ENCODE peak calls at places on chromosomes 12 and 14, in five cellular contexts. One of them, this sample, is unnamed.

GRCh38 chr12:25670076-25671055 is 117.3 kb upstream of the LMNTD1 start:
- DNase-seq in adrenal gland: no peak
- DNase-seq in fibroblast of lung: peak
- DNase-seq in astrocyte of the spinal cord: no peak
- DNase-seq in tibial nerve: no peak
- DNase-seq in this sample: no peak

GRCh38 chr14:92962831-92963095 is 39.8 kb downstream of the CHGA start:
- DNase-seq in adrenal gland: no peak
- DNase-seq in fibroblast of lung: no peak
- DNase-seq in astrocyte of the spinal cord: no peak
- DNase-seq in tibial nerve: no peak
- DNase-seq in this sample: no peak

GRCh38 chr12:89571481-89572190 is 45.8 kb upstream of the POC1B start:
- DNase-seq in adrenal gland: no peak
- DNase-seq in fibroblast of lung: peak
- DNase-seq in astrocyte of the spinal cord: peak
- DNase-seq in tibial nerve: no peak
- DNase-seq in this sample: peak

GRCh38 chr12:60174914-60175313 is 579.1 kb downstream of the SLC16A7 start:
- DNase-seq in adrenal gland: no peak
- DNase-seq in fibroblast of lung: peak
- DNase-seq in astrocyte of the spinal cord: no peak
- DNase-seq in tibial nerve: no peak
- DNase-seq in this sample: no peak

GRCh38 chr14:58151264-58151700 is 731 bp downstream of the ARMH4 start:
- DNase-seq in adrenal gland: no peak
- DNase-seq in fibroblast of lung: no peak
- DNase-seq in astrocyte of the spinal cord: peak
- DNase-seq in tibial nerve: no peak
- DNase-seq in this sample: no peak

GRCh38 chr14:32039401-32039800 is 37.7 kb upstream of the ARHGAP5 start:
- DNase-seq in adrenal gland: no peak
- DNase-seq in fibroblast of lung: no peak
- DNase-seq in astrocyte of the spinal cord: no peak
- DNase-seq in tibial nerve: no peak
- DNase-seq in this sample: no peak

GRCh38 chr14:63899953-63900352 is 47.1 kb downstream of the SYNE2 start:
- DNase-seq in adrenal gland: no peak
- DNase-seq in fibroblast of lung: no peak
- DNase-seq in astrocyte of the spinal cord: no peak
- DNase-seq in tibial nerve: no peak
- DNase-seq in this sample: no peak

GRCh38 chr12:113882690-113883089 is 83.4 kb downstream of the RBM19 start:
- DNase-seq in adrenal gland: no peak
- DNase-seq in fibroblast of lung: no peak
- DNase-seq in astrocyte of the spinal cord: no peak
- DNase-seq in tibial nerve: no peak
- DNase-seq in this sample: no peak

GRCh38 chr14:64682173-64682710 is 22.0 kb upstream of the PLEKHG3 start:
- DNase-seq in adrenal gland: peak
- DNase-seq in fibroblast of lung: peak
- DNase-seq in astrocyte of the spinal cord: peak
- DNase-seq in tibial nerve: peak
- DNase-seq in this sample: no peak

GRCh38 chr12:45076417-45077031 is 25.6 kb upstream of the DBX2 start:
- DNase-seq in adrenal gland: no peak
- DNase-seq in fibroblast of lung: no peak
- DNase-seq in astrocyte of the spinal cord: no peak
- DNase-seq in tibial nerve: no peak
- DNase-seq in this sample: no peak
- H3K4me3 ChIP-seq in adrenal gland: no peak
- H3K4me3 ChIP-seq in fibroblast of lung: no peak
- H3K4me3 ChIP-seq in astrocyte of the spinal cord: no peak
- H3K4me3 ChIP-seq in tibial nerve: no peak
- H3K4me3 ChIP-seq in this sample: no peak

GRCh38 chr12:3667485-3667884 is 85.4 kb downstream of the CRACR2A start:
- DNase-seq in adrenal gland: no peak
- DNase-seq in fibroblast of lung: no peak
- DNase-seq in astrocyte of the spinal cord: no peak
- DNase-seq in tibial nerve: no peak
- DNase-seq in this sample: no peak
- TF ChIP-seq CTCF in adrenal gland: no peak
- TF ChIP-seq CTCF in fibroblast of lung: no peak
- TF ChIP-seq CTCF in astrocyte of the spinal cord: peak
- TF ChIP-seq CTCF in tibial nerve: no peak
- TF ChIP-seq CTCF in this sample: no peak

DNA sequence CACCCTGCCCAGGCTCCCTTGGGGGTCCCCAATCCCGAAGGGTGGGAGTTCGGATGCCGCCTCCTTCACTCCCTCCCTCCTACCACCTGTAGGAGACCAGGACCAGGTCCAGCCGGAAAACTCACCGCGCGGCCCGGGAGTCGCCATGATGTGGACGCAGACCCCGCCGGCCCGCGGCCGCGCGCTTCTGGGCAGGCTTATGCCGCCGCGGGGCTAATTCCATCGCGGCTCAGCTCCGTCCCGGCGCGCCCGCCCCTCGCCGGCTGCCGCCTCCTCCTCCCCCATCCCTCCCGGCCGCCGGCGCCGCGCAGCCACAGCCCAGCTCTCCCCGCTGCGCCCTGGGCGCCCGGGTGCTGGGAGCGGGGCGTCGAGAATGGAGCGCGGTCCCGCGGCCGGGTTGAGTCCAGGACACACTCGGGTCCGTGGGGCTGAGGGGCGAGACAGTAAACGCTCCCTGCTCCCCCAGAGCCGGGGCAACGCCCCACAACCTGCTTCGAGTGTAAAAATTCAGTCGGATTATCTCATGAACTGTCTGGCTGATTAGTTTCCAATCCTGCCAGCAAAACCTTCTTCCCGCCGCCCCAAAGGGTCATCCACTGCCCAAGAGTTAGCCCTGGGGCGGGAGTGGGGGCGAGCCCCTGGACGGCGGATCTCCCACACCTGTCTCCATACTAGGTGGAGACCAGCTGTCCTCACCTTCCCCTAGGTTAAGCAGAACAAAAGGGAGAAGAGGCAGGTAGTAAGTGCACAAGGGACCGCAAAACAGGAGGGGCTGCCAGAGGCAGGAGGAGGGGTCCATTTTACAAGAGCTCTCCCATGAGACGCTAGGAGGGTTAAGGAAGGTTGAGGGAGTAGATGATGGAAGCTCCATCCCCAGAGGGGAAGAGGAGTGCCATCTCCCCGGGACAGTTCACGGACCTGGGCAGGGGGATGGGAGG is at the start of gene ANO2:
- DNase-seq in adrenal gland: no peak
- DNase-seq in fibroblast of lung: peak
- DNase-seq in astrocyte of the spinal cord: no peak
- DNase-seq in tibial nerve: no peak
- DNase-seq in this sample: no peak
- H3K4me3 ChIP-seq in adrenal gland: no peak
- H3K4me3 ChIP-seq in fibroblast of lung: peak
- H3K4me3 ChIP-seq in astrocyte of the spinal cord: peak
- H3K4me3 ChIP-seq in tibial nerve: peak
- H3K4me3 ChIP-seq in this sample: peak

GRCh38 chr12:26821212-26821701 is 11.7 kb downstream of the ITPR2 start:
- DNase-seq in adrenal gland: no peak
- DNase-seq in fibroblast of lung: peak
- DNase-seq in astrocyte of the spinal cord: peak
- DNase-seq in tibial nerve: no peak
- DNase-seq in this sample: no peak

GRCh38 chr12:26818636-26819035 is 14.4 kb downstream of the ITPR2 start:
- DNase-seq in adrenal gland: no peak
- DNase-seq in fibroblast of lung: no peak
- DNase-seq in astrocyte of the spinal cord: no peak
- DNase-seq in tibial nerve: no peak
- DNase-seq in this sample: no peak

GRCh38 chr12:26822051-26822450 is 10.9 kb downstream of the ITPR2 start:
- DNase-seq in adrenal gland: no peak
- DNase-seq in fibroblast of lung: peak
- DNase-seq in astrocyte of the spinal cord: no peak
- DNase-seq in tibial nerve: no peak
- DNase-seq in this sample: no peak

GRCh38 chr12:26817183-26817591 is 15.8 kb downstream of the ITPR2 start:
- DNase-seq in adrenal gland: no peak
- DNase-seq in fibroblast of lung: no peak
- DNase-seq in astrocyte of the spinal cord: no peak
- DNase-seq in tibial nerve: no peak
- DNase-seq in this sample: no peak

GRCh38 chr12:26818201-26818600 is 14.8 kb downstream of the ITPR2 start:
- DNase-seq in adrenal gland: no peak
- DNase-seq in fibroblast of lung: no peak
- DNase-seq in astrocyte of the spinal cord: no peak
- DNase-seq in tibial nerve: no peak
- DNase-seq in this sample: no peak
- TF ChIP-seq CTCF in adrenal gland: no peak
- TF ChIP-seq CTCF in fibroblast of lung: no peak
- TF ChIP-seq CTCF in astrocyte of the spinal cord: no peak
- TF ChIP-seq CTCF in tibial nerve: no peak
- TF ChIP-seq CTCF in this sample: no peak

DNA sequence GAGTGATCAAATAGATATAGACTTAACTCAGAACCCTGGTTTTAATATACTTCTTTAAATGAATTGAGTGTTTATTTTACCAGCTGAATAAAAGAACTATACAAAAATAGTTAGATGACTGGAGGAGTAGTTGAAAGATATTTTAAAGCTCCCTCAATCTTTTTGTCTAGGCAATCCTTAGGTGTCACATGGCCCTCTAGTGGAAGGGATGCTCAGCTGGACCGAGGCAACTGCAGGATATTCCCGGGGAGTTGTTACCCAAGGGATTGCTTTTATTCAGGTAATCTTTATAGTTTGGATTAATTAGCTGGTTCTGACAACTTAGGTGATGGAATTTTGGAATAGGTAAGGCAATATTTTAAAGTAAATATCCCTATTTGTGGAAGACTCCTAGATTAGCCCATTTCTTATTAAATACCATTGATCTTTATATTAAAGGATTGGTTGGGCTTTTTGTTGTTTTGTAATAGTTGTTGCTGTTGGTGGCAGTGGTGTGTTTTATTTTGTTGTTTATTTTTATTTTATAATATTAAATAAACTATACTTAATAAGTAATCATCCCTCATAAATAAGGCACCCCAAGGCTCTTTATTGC is 57.1 kb downstream of the ZDHHC17 start:
- DNase-seq in adrenal gland: peak
- DNase-seq in fibroblast of lung: peak
- DNase-seq in astrocyte of the spinal cord: peak
- DNase-seq in tibial nerve: no peak
- DNase-seq in this sample: peak
- H3K4me3 ChIP-seq in adrenal gland: no peak
- H3K4me3 ChIP-seq in fibroblast of lung: no peak
- H3K4me3 ChIP-seq in astrocyte of the spinal cord: no peak
- H3K4me3 ChIP-seq in tibial nerve: no peak
- H3K4me3 ChIP-seq in this sample: no peak

GRCh38 chr12:66359300-66359699 is 57.0 kb downstream of the HELB start:
- DNase-seq in adrenal gland: no peak
- DNase-seq in fibroblast of lung: no peak
- DNase-seq in astrocyte of the spinal cord: no peak
- DNase-seq in tibial nerve: no peak
- DNase-seq in this sample: no peak
- TF ChIP-seq CTCF in adrenal gland: no peak
- TF ChIP-seq CTCF in fibroblast of lung: no peak
- TF ChIP-seq CTCF in astrocyte of the spinal cord: no peak
- TF ChIP-seq CTCF in tibial nerve: no peak
- TF ChIP-seq CTCF in this sample: no peak

GRCh38 chr12:85834378-85834777 is 1.8 kb downstream of the RASSF9 start:
- DNase-seq in adrenal gland: no peak
- DNase-seq in fibroblast of lung: no peak
- DNase-seq in astrocyte of the spinal cord: no peak
- DNase-seq in tibial nerve: no peak
- DNase-seq in this sample: no peak
- H3K4me3 ChIP-seq in adrenal gland: no peak
- H3K4me3 ChIP-seq in fibroblast of lung: no peak
- H3K4me3 ChIP-seq in astrocyte of the spinal cord: peak
- H3K4me3 ChIP-seq in tibial nerve: no peak
- H3K4me3 ChIP-seq in this sample: no peak

GRCh38 chr14:74302160-74302628 is 540 bp downstream of the ABCD4 start:
- DNase-seq in adrenal gland: no peak
- DNase-seq in fibroblast of lung: peak
- DNase-seq in astrocyte of the spinal cord: peak
- DNase-seq in tibial nerve: no peak
- DNase-seq in this sample: no peak
- TF ChIP-seq CTCF in adrenal gland: peak
- TF ChIP-seq CTCF in fibroblast of lung: peak
- TF ChIP-seq CTCF in astrocyte of the spinal cord: peak
- TF ChIP-seq CTCF in tibial nerve: peak
- TF ChIP-seq CTCF in this sample: peak

DNA sequence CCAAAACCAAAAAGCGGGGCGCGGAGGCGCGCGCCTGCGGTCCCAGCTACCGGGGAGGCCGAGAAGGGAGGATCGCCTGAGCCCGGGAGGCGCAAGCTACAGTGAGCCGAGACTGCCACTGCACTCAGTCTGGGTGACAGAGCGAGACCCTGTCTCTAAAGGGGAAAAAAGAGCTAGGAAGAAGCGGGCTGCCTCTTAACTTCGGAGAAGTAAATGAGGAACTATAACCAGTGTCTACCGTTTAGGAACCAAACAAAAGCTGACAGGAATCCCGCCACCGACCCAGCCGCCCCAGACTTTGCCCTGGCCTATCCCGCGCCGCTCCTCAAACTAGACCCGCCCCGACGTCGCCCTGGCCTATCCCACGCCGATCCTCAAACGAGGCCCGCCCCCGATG is 611 bp upstream of the SIVA1 start:
- DNase-seq in adrenal gland: no peak
- DNase-seq in fibroblast of lung: no peak
- DNase-seq in astrocyte of the spinal cord: no peak
- DNase-seq in tibial nerve: no peak
- DNase-seq in this sample: no peak
- H3K4me3 ChIP-seq in adrenal gland: no peak
- H3K4me3 ChIP-seq in fibroblast of lung: peak
- H3K4me3 ChIP-seq in astrocyte of the spinal cord: peak
- H3K4me3 ChIP-seq in tibial nerve: peak
- H3K4me3 ChIP-seq in this sample: peak

This sample was measured in HFF-Myc.